ENCODE peak calls at places on chromosomes 5 and 9, in ten cellular contexts. S, U, C, Y, P, M, N, D, Q and G are unnamed samples.

GRCh38 chr9:14240491-14240890 is 73.5 kb downstream of the NFIB start:
- DNase-seq in S (no peak), U (no peak), C (no peak), Y (no peak), P (no peak), M (no peak), N (no peak), D (no peak), Q (no peak), G (no peak)

GRCh38 chr5:146233441-146233840 is 30.0 kb downstream of the RBM27 start:
- DNase-seq in S (no peak), U (no peak), C (no peak), Y (no peak), P (no peak), M (no peak), N (no peak), D (no peak), Q (no peak), G (no peak)

GRCh38 chr5:36452394-36453100 is 150.8 kb upstream of the RANBP3L start:
- DNase-seq in S (no peak), U (no peak), C (no peak), Y (no peak), P (no peak), M (peak; percentile 87), N (no peak), D (no peak), Q (no peak), G (no peak)

GRCh38 chr5:149018909-149019443 is 43.9 kb downstream of the SH3TC2 start:
- DNase-seq in S (peak; percentile 90), U (no peak), C (no peak), Y (no peak), P (no peak), M (no peak), N (no peak), D (no peak), Q (no peak), G (no peak)

GRCh38 chr5:2761921-2762488 is 10.5 kb upstream of the IRX2 start:
- DNase-seq in S (no peak), U (no peak), C (no peak), Y (no peak), P (no peak), M (no peak), N (no peak), D (no peak), Q (no peak), G (no peak)

GRCh38 chr5:124651663-124652513 is 94.6 kb downstream of the ZNF608 start:
- DNase-seq in S (no peak), U (no peak), C (no peak), Y (no peak), P (no peak), M (no peak), N (peak; percentile 81), D (peak; percentile 3), Q (peak; percentile 76), G (peak; percentile 86)

GRCh38 chr9:32755730-32756129 is 27.6 kb upstream of the TMEM215 start:
- DNase-seq in S (no peak), U (no peak), C (no peak), Y (no peak), P (no peak), M (no peak), N (no peak), D (no peak), Q (no peak), G (no peak)

GRCh38 chr5:35919191-35919590 is 19.2 kb downstream of the CAPSL start:
- DNase-seq in S (peak; percentile 99), U (peak; percentile 29), C (peak; percentile 72), Y (no peak), P (no peak), M (peak; percentile 38), N (no peak), D (no peak), Q (no peak), G (no peak)

GRCh38 chr5:35316611-35317307 is 86.5 kb upstream of the PRLR start:
- DNase-seq in S (peak; percentile 3), U (no peak), C (peak; percentile 12), Y (no peak), P (no peak), M (peak; percentile 55), N (no peak), D (no peak), Q (no peak), G (no peak)

GRCh38 chr5:180328296-180329137 is 24.6 kb downstream of the GFPT2 start:
- DNase-seq in S (peak; percentile 63), U (peak; percentile 84), C (no peak), Y (peak; percentile 73), P (peak; percentile 66), M (peak; percentile 35), N (peak; percentile 75), D (peak; percentile 77), Q (peak; percentile 79), G (peak; percentile 84)

GRCh38 chr5:59746261-59746765 is 147.2 kb downstream of the PDE4D start:
- DNase-seq in S (peak; percentile 84), U (no peak), C (no peak), Y (no peak), P (no peak), M (no peak), N (no peak), D (no peak), Q (no peak), G (no peak)

GRCh38 chr5:168691891-168692290 is 112.7 kb upstream of the PANK3 start:
- DNase-seq in S (no peak), U (no peak), C (no peak), Y (no peak), P (no peak), M (no peak), N (no peak), D (no peak), Q (no peak), G (no peak)

GRCh38 chr5:178422400-178422775 is 167.8 kb downstream of the COL23A1 start:
- DNase-seq in S (no peak), U (no peak), C (no peak), Y (no peak), P (no peak), M (no peak), N (no peak), D (no peak), Q (no peak), G (no peak)

GRCh38 chr5:171390883-171391677 is 3.4 kb downstream of the NPM1 start:
- DNase-seq in S (no peak), U (peak; percentile 51), C (no peak), Y (no peak), P (no peak), M (no peak), N (no peak), D (no peak), Q (no peak), G (no peak)

GRCh38 chr5:107941036-107941435 is 270.3 kb upstream of the EFNA5 start:
- DNase-seq in S (no peak), U (no peak), C (no peak), Y (no peak), P (no peak), M (no peak), N (no peak), D (no peak), Q (no peak), G (no peak)

GRCh38 chr5:167699434-167699833 is 592.0 kb upstream of the WWC1 start:
- DNase-seq in S (peak; percentile 100), U (no peak), C (peak; percentile 99), Y (no peak), P (no peak), M (peak; percentile 98), N (peak; percentile 44), D (no peak), Q (peak; percentile 9), G (no peak)

GRCh38 chr5:142783601-142784291 is 13.6 kb downstream of the ARHGAP26 start:
- DNase-seq in S (peak; percentile 45), U (peak; percentile 74), C (no peak), Y (no peak), P (no peak), M (no peak), N (no peak), D (no peak), Q (no peak), G (peak; percentile 23)